ENCODE peak calls at places on chromosomes 5 and 9, in nine cellular contexts. One of them, this sample, is unnamed.

GRCh38 chr9:133463864-133464615 is 4.3 kb downstream of the CACFD1 start:
- DNase-seq in lower leg skin: no peak
- DNase-seq in A549: no peak
- DNase-seq in adrenal gland: no peak
- DNase-seq in sigmoid colon: no peak
- DNase-seq in tibial nerve: no peak
- DNase-seq in stomach: no peak
- DNase-seq in spleen: no peak
- DNase-seq in heart left ventricle: no peak
- DNase-seq in this sample: no peak

GRCh38 chr9:6896562-6896961 is 138.8 kb downstream of the KDM4C start:
- DNase-seq in lower leg skin: no peak
- DNase-seq in A549: no peak
- DNase-seq in adrenal gland: no peak
- DNase-seq in sigmoid colon: no peak
- DNase-seq in tibial nerve: no peak
- DNase-seq in stomach: no peak
- DNase-seq in spleen: no peak
- DNase-seq in heart left ventricle: no peak
- DNase-seq in this sample: no peak

GRCh38 chr5:148209151-148209550 is 6.3 kb downstream of the SPINK6 start:
- DNase-seq in lower leg skin: no peak
- DNase-seq in A549: no peak
- DNase-seq in adrenal gland: no peak
- DNase-seq in sigmoid colon: no peak
- DNase-seq in tibial nerve: no peak
- DNase-seq in stomach: peak
- DNase-seq in spleen: no peak
- DNase-seq in heart left ventricle: no peak
- DNase-seq in this sample: no peak

GRCh38 chr9:9215050-9215449 is 1397.8 kb downstream of the PTPRD start:
- DNase-seq in lower leg skin: no peak
- DNase-seq in A549: no peak
- DNase-seq in adrenal gland: no peak
- DNase-seq in sigmoid colon: no peak
- DNase-seq in tibial nerve: no peak
- DNase-seq in stomach: no peak
- DNase-seq in spleen: no peak
- DNase-seq in heart left ventricle: no peak
- DNase-seq in this sample: no peak

GRCh38 chr9:127122176-127123151 is at the start of gene ANGPTL2:
- DNase-seq in lower leg skin: peak
- DNase-seq in A549: no peak
- DNase-seq in adrenal gland: peak
- DNase-seq in sigmoid colon: peak
- DNase-seq in tibial nerve: peak
- DNase-seq in stomach: peak
- DNase-seq in spleen: peak
- DNase-seq in heart left ventricle: peak
- DNase-seq in this sample: peak

GRCh38 chr9:98916660-98917059 is 27.0 kb upstream of the COL15A1 start:
- DNase-seq in lower leg skin: peak
- DNase-seq in A549: no peak
- DNase-seq in adrenal gland: peak
- DNase-seq in sigmoid colon: peak
- DNase-seq in tibial nerve: peak
- DNase-seq in stomach: no peak
- DNase-seq in spleen: no peak
- DNase-seq in heart left ventricle: peak
- DNase-seq in this sample: peak

GRCh38 chr5:135570453-135570764 is 8.4 kb downstream of the CXCL14 start:
- DNase-seq in lower leg skin: no peak
- DNase-seq in A549: no peak
- DNase-seq in adrenal gland: no peak
- DNase-seq in sigmoid colon: no peak
- DNase-seq in tibial nerve: no peak
- DNase-seq in stomach: no peak
- DNase-seq in spleen: no peak
- DNase-seq in heart left ventricle: no peak
- DNase-seq in this sample: no peak

GRCh38 chr5:170493028-170493820 is 10.6 kb upstream of the KCNIP1 start:
- DNase-seq in lower leg skin: no peak
- DNase-seq in A549: no peak
- DNase-seq in adrenal gland: no peak
- DNase-seq in sigmoid colon: no peak
- DNase-seq in tibial nerve: no peak
- DNase-seq in stomach: no peak
- DNase-seq in spleen: no peak
- DNase-seq in heart left ventricle: no peak
- DNase-seq in this sample: no peak

GRCh38 chr9:18707078-18707477 is 233.1 kb downstream of the ADAMTSL1 start:
- DNase-seq in lower leg skin: no peak
- DNase-seq in A549: no peak
- DNase-seq in adrenal gland: no peak
- DNase-seq in sigmoid colon: no peak
- DNase-seq in tibial nerve: peak
- DNase-seq in stomach: no peak
- DNase-seq in spleen: no peak
- DNase-seq in heart left ventricle: no peak
- DNase-seq in this sample: peak

GRCh38 chr9:33159058-33159759 is 7.9 kb downstream of the B4GALT1 start:
- DNase-seq in lower leg skin: peak
- DNase-seq in A549: no peak
- DNase-seq in adrenal gland: peak
- DNase-seq in sigmoid colon: peak
- DNase-seq in tibial nerve: peak
- DNase-seq in stomach: no peak
- DNase-seq in spleen: peak
- DNase-seq in heart left ventricle: peak
- DNase-seq in this sample: no peak

GRCh38 chr9:78921341-78921740 is 624.4 kb downstream of the PSAT1 start:
- DNase-seq in lower leg skin: no peak
- DNase-seq in A549: no peak
- DNase-seq in adrenal gland: no peak
- DNase-seq in sigmoid colon: no peak
- DNase-seq in tibial nerve: no peak
- DNase-seq in stomach: no peak
- DNase-seq in spleen: no peak
- DNase-seq in heart left ventricle: no peak
- DNase-seq in this sample: no peak

GRCh38 chr5:181133610-181134231 is 2.8 kb upstream of the OR2V1 start:
- DNase-seq in lower leg skin: peak
- DNase-seq in A549: peak
- DNase-seq in adrenal gland: peak
- DNase-seq in sigmoid colon: peak
- DNase-seq in tibial nerve: peak
- DNase-seq in stomach: peak
- DNase-seq in spleen: peak
- DNase-seq in heart left ventricle: peak
- DNase-seq in this sample: peak

GRCh38 chr9:5869315-5870019 is 21.2 kb upstream of the MLANA start:
- DNase-seq in lower leg skin: peak
- DNase-seq in A549: peak
- DNase-seq in adrenal gland: no peak
- DNase-seq in sigmoid colon: no peak
- DNase-seq in tibial nerve: no peak
- DNase-seq in stomach: no peak
- DNase-seq in spleen: no peak
- DNase-seq in heart left ventricle: no peak
- DNase-seq in this sample: no peak

GRCh38 chr5:65774346-65774745 is 52.3 kb downstream of the NLN start:
- DNase-seq in lower leg skin: no peak
- DNase-seq in A549: no peak
- DNase-seq in adrenal gland: no peak
- DNase-seq in sigmoid colon: no peak
- DNase-seq in tibial nerve: no peak
- DNase-seq in stomach: no peak
- DNase-seq in spleen: no peak
- DNase-seq in heart left ventricle: no peak
- DNase-seq in this sample: no peak

DNA sequence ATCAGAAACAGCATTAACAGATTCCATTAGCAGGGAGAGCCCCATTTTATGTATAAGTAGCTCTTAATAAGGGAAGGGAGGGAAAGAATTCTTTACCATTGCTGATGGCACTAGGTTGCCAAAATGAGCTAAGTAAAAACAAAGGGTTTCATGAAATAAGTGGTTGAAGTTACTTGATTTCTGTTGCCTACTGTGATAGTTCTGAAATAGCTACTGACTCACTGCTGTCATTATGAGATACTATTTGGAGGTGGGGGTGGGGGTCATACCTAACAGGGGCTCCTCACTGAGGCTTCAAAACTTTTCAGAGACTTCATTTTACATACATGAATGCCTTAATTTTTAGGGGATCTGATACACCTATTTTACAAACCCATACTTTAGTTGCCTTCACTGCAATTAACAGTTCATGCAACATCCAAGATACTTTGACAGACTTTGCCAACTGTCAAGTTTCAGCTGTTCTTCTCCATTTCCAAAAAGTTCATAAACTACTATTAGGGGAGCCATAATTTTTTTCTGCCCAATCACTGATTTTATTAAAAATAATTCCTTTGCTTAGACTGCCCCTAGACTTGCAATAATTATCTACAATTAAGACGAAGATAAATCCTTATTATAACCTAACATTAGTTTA is 4.6 kb downstream of the HOMER1 start:
- DNase-seq in lower leg skin: no peak
- DNase-seq in A549: no peak
- DNase-seq in adrenal gland: no peak
- DNase-seq in sigmoid colon: no peak
- DNase-seq in tibial nerve: no peak
- DNase-seq in stomach: no peak
- DNase-seq in spleen: no peak
- DNase-seq in heart left ventricle: no peak
- DNase-seq in this sample: no peak
- H3K4me3 ChIP-seq in lower leg skin: no peak
- H3K4me3 ChIP-seq in A549: no peak
- H3K4me3 ChIP-seq in adrenal gland: no peak
- H3K4me3 ChIP-seq in sigmoid colon: no peak
- H3K4me3 ChIP-seq in tibial nerve: no peak
- H3K4me3 ChIP-seq in stomach: no peak
- H3K4me3 ChIP-seq in spleen: no peak
- H3K4me3 ChIP-seq in heart left ventricle: peak
- H3K4me3 ChIP-seq in this sample: peak

GRCh38 chr5:136808756-136809155 is 443.4 kb upstream of the TRPC7 start:
- DNase-seq in lower leg skin: no peak
- DNase-seq in A549: no peak
- DNase-seq in adrenal gland: no peak
- DNase-seq in sigmoid colon: no peak
- DNase-seq in tibial nerve: no peak
- DNase-seq in stomach: no peak
- DNase-seq in spleen: no peak
- DNase-seq in heart left ventricle: no peak
- DNase-seq in this sample: no peak

GRCh38 chr5:136809382-136809781 is 444.0 kb upstream of the TRPC7 start:
- DNase-seq in lower leg skin: no peak
- DNase-seq in A549: no peak
- DNase-seq in adrenal gland: no peak
- DNase-seq in sigmoid colon: no peak
- DNase-seq in tibial nerve: no peak
- DNase-seq in stomach: no peak
- DNase-seq in spleen: no peak
- DNase-seq in heart left ventricle: no peak
- DNase-seq in this sample: no peak

GRCh38 chr5:136802382-136802781 is 437.0 kb upstream of the TRPC7 start:
- DNase-seq in lower leg skin: no peak
- DNase-seq in A549: peak
- DNase-seq in adrenal gland: peak
- DNase-seq in sigmoid colon: no peak
- DNase-seq in tibial nerve: peak
- DNase-seq in stomach: no peak
- DNase-seq in spleen: no peak
- DNase-seq in heart left ventricle: no peak
- DNase-seq in this sample: peak

GRCh38 chr5:136810198-136810823 is 445.0 kb upstream of the TRPC7 start:
- DNase-seq in lower leg skin: no peak
- DNase-seq in A549: no peak
- DNase-seq in adrenal gland: peak
- DNase-seq in sigmoid colon: no peak
- DNase-seq in tibial nerve: no peak
- DNase-seq in stomach: no peak
- DNase-seq in spleen: no peak
- DNase-seq in heart left ventricle: peak
- DNase-seq in this sample: peak

GRCh38 chr5:136805466-136805865 is 440.1 kb upstream of the TRPC7 start:
- DNase-seq in lower leg skin: no peak
- DNase-seq in A549: no peak
- DNase-seq in adrenal gland: no peak
- DNase-seq in sigmoid colon: no peak
- DNase-seq in tibial nerve: no peak
- DNase-seq in stomach: no peak
- DNase-seq in spleen: no peak
- DNase-seq in heart left ventricle: no peak
- DNase-seq in this sample: no peak
- TF ChIP-seq CTCF in lower leg skin: no peak
- TF ChIP-seq CTCF in A549: no peak
- TF ChIP-seq CTCF in adrenal gland: no peak
- TF ChIP-seq CTCF in sigmoid colon: no peak
- TF ChIP-seq CTCF in tibial nerve: no peak
- TF ChIP-seq CTCF in stomach: no peak
- TF ChIP-seq CTCF in spleen: no peak
- TF ChIP-seq CTCF in heart left ventricle: no peak
- TF ChIP-seq CTCF in this sample: no peak

DNA sequence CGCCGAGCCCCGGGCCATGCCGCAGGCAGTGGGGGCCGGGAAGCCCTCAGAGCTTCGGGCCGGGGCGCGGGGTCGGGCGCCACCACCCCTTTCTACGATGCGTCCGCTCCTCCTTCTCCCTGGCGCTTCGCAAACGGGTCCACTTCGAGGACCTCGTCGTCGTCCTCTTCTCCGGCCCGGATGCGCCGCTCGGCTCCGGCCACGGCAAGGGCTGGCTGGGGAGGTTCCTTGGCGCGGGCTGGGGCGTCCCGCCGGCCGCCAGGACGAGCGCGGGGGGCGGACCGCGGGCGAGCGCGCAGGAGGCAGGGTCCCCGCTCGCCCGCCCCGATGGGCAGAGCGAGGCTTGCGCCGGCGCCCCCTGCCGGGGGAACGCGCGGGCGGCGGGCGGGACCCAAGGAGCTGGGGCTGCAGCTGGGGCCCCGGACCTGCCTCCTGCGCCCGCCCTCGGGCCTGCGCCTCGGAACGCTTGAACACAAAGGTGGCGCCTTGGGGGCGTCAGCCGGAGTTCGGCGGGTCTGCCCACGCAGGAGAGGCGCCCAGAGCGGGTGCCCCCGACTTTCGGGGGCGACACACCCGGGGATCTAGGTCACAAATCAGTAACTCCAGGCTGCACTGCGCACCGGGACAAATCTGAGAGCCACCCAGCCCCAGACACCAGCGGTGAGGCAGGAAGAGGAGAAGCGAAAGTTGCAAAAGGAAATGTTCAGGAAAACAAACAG is at the start of gene ROR2:
- DNase-seq in lower leg skin: peak
- DNase-seq in A549: peak
- DNase-seq in adrenal gland: peak
- DNase-seq in sigmoid colon: peak
- DNase-seq in tibial nerve: no peak
- DNase-seq in stomach: peak
- DNase-seq in spleen: peak
- DNase-seq in heart left ventricle: peak
- DNase-seq in this sample: no peak
- TF ChIP-seq POLR2A in lower leg skin: no peak
- TF ChIP-seq POLR2A in A549: no peak
- TF ChIP-seq POLR2A in adrenal gland: peak
- TF ChIP-seq POLR2A in sigmoid colon: peak
- TF ChIP-seq POLR2A in tibial nerve: peak
- TF ChIP-seq POLR2A in stomach: no peak
- TF ChIP-seq POLR2A in spleen: no peak
- TF ChIP-seq POLR2A in heart left ventricle: no peak
- TF ChIP-seq POLR2A in this sample: no peak

GRCh38 chr9:135644631-135645218 is 5.4 kb upstream of the GLT6D1 start:
- DNase-seq in lower leg skin: peak
- DNase-seq in A549: no peak
- DNase-seq in adrenal gland: no peak
- DNase-seq in sigmoid colon: no peak
- DNase-seq in tibial nerve: no peak
- DNase-seq in stomach: no peak
- DNase-seq in spleen: no peak
- DNase-seq in heart left ventricle: no peak
- DNase-seq in this sample: no peak
- H3K4me3 ChIP-seq in lower leg skin: no peak
- H3K4me3 ChIP-seq in A549: no peak
- H3K4me3 ChIP-seq in adrenal gland: no peak
- H3K4me3 ChIP-seq in sigmoid colon: no peak
- H3K4me3 ChIP-seq in tibial nerve: no peak
- H3K4me3 ChIP-seq in stomach: no peak
- H3K4me3 ChIP-seq in spleen: no peak
- H3K4me3 ChIP-seq in heart left ventricle: no peak
- H3K4me3 ChIP-seq in this sample: no peak

This sample was measured in gastrocnemius medialis.